ENCODE peak calls at places on chromosomes 13 and 19, in five cellular contexts. R, J, E, M and Y are unnamed samples.

GRCh38 chr19:18484992-18485391 is 36.9 kb downstream of the ELL start:
- DNase-seq in E (no peak), J (no peak), R (no peak), M (no peak), Y (no peak)

GRCh38 chr13:105805866-105806265 is 729.6 kb downstream of the EFNB2 start:
- DNase-seq in E (no peak), M (no peak), J (no peak), R (no peak), Y (no peak)

GRCh38 chr19:47707135-47707925 is 5.9 kb upstream of the EHD2 start:
- DNase-seq in E (peak), J (peak), R (no peak), M (peak), Y (peak)

GRCh38 chr13:105814219-105814901 is 721.1 kb downstream of the EFNB2 start:
- DNase-seq in R (no peak), E (peak), J (no peak), M (no peak), Y (peak)

GRCh38 chr13:114049026-114049425 is 75.2 kb upstream of the C13orf46 start:
- DNase-seq in R (no peak), J (no peak), M (no peak), E (no peak), Y (no peak)

GRCh38 chr19:58557253-58558065 is 952 bp downstream of the UBE2M start:
- DNase-seq in R (no peak), E (no peak), J (no peak), M (no peak), Y (no peak)

GRCh38 chr13:83890358-83890757 is 8.1 kb upstream of the SLITRK1 start:
- DNase-seq in E (no peak), M (peak), J (no peak), R (no peak), Y (no peak)

GRCh38 chr13:105660550-105660949 is 874.9 kb downstream of the EFNB2 start:
- DNase-seq in R (no peak), M (no peak), E (no peak), J (no peak), Y (no peak)

GRCh38 chr13:24038846-24039330 is 121.6 kb upstream of the SPATA13 start:
- DNase-seq in E (no peak), M (no peak), J (no peak), R (no peak), Y (peak)

DNA sequence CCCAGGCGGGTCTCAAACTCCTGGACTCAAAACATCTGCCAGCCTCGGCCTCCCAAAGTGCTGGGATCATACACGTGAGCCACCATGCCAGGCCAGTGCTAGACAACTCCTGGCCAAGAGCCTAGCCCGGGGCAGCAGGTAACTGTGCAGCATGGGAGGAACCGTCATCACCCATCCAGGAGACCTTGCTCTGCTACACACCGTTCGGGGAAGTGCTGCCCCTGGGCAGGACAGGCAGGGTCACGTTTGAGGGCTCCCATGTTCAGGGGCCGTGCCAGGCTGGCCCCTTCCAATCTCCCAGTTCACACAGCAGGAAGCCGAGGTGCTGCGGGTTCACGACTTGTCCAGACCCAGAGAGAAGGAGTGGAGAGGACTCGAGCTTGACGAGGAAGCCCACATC is 35.1 kb downstream of the NAXD start:
- DNase-seq in R (no peak), E (no peak), J (no peak), M (no peak), Y (no peak)
- H3K4me3 ChIP-seq in R (no peak), E (no peak), J (no peak), M (no peak), Y (no peak)

DNA sequence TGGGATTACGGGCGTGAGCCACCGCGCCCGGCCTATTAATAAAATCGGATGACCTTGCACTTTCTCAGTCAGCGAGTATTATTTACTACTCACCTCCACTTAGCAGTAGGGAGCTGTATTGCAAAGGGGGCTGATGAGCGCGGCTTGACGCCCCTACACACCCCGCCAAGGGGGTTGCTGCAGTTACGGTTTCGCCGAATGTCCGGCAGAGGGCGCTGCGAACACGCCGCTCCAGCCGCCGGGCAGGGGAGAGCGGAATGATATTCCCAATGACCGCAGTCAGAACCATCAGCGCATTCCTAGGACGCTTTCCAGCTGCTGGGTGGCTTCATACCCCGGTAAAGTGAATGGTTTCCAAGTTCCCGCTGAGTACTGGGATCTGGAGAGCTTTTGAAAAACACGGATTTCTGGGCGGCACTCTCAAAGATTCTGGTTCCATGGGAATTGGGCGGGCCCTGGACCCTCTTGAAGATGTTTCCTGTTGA is 30.0 kb upstream of the TPT1 start:
- DNase-seq in M (peak), R (peak), J (peak), E (no peak), Y (peak)
- H3K4me3 ChIP-seq in M (peak), R (peak), J (no peak), E (no peak), Y (no peak)

DNA sequence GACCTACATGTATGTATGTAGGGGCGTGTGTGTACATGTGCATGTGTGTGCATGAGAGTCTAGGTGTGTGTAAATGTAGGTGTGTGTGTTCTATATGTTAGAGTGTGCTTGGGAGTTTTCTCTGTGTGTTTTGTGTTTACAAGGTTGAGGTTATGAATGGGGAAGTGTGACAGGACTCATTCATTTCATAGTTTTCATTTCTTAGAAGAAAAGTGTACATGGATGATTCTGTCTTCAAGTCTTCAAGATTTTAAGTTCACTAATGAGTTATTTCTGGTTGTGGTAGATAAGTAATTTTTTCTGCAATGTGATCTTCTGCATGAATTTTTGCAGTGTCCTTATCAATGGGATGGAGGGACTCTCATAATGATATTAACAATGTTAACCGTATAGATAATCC is 118.2 kb upstream of the SLC10A2 start:
- DNase-seq in M (no peak), E (no peak), J (no peak), R (no peak), Y (no peak)
- H3K4me3 ChIP-seq in M (no peak), E (no peak), J (no peak), R (no peak), Y (no peak)

GRCh38 chr13:96993660-96994029 is 631 bp downstream of the OXGR1 start:
- DNase-seq in E (peak), J (no peak), R (no peak), M (peak), Y (no peak)
- H3K4me3 ChIP-seq in E (no peak), J (peak), R (peak), M (peak), Y (peak)

DNA sequence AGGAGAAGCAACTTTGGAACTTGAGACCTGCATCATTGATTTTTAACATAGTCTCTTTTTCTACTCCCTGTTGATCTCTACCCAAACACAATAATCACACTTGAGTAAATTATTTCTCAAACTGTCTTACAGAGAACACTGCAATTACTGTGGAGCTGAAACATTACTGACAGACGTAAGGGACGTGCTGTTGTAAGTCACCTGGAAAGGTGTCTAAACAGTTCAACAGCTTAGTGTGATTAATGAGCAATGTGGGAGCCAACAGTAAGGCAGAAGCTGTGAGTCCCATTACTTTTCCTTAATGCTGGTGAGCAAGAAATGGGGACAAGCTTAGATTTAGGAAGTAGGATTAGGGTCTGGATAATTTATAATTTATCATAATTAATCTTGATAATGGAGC is 265.7 kb downstream of the DLEU7 start:
- DNase-seq in E (no peak), M (no peak), R (no peak), J (no peak), Y (no peak)
- H3K4me3 ChIP-seq in E (no peak), M (no peak), R (no peak), J (no peak), Y (no peak)

DNA sequence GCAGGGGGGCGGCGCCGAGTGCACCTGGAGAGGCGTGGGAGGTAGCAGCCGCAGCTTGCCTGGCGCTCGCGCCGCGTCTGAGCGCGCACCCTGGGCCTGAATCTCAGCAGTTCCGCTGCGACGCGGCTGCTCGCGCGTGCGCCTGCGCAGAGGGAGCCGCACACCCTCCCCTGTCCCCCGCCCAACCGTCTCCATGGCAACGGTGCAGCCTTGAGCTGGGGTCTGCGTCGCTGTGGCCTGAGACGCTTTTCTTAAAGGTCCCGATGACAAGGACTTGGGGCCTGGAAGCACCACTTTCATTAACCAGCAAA is at the start of gene PNMA8B:
- DNase-seq in R (peak), J (peak), E (peak), M (peak), Y (peak)
- H3K4me3 ChIP-seq in R (peak), J (peak), E (no peak), M (peak), Y (no peak)

GRCh38 chr19:5914946-5915781 is 1.1 kb downstream of the CAPS start:
- DNase-seq in R (no peak), M (no peak), E (no peak), J (peak), Y (no peak)
- H3K4me3 ChIP-seq in R (no peak), M (no peak), E (no peak), J (peak), Y (no peak)